ENCODE peak calls at places on chromosomes 1 and 21, in five cellular contexts. A, L, W, O and Q are unnamed samples.

GRCh38 chr1:97849350-97850339 is 71.2 kb downstream of the DPYD start:
- DNase-seq in A (peak; percentile 87), L (peak; percentile 89), W (no peak), O (peak; percentile 71), Q (peak; percentile 39)

GRCh38 chr1:28751315-28752056 is 14.7 kb downstream of the YTHDF2 start:
- DNase-seq in A (peak; percentile 68), L (peak; percentile 79), W (no peak), O (peak; percentile 27), Q (no peak)

GRCh38 chr1:13766906-13767564 is 67.0 kb downstream of the PRDM2 start:
- DNase-seq in A (peak; percentile 18), L (peak; percentile 77), W (no peak), O (peak; percentile 84), Q (no peak)

GRCh38 chr1:95127380-95127779 is 10.2 kb downstream of the TLCD4 start:
- DNase-seq in A (no peak), L (no peak), W (no peak), O (no peak), Q (no peak)

GRCh38 chr1:211591980-211592493 is 13.1 kb upstream of the SLC30A1 start:
- DNase-seq in A (peak; percentile 87), L (peak; percentile 95), W (no peak), O (peak; percentile 73), Q (peak; percentile 55)

GRCh38 chr1:208291923-208292711 is 47.9 kb upstream of the PLXNA2 start:
- DNase-seq in A (peak; percentile 4), L (no peak), W (no peak), O (no peak), Q (no peak)

GRCh38 chr1:48017716-48018115 is 20.5 kb upstream of the TRABD2B start:
- DNase-seq in A (peak; percentile 60), L (peak; percentile 40), W (no peak), O (no peak), Q (no peak)

GRCh38 chr1:109792056-109792831 is 28.5 kb upstream of the EPS8L3 start:
- DNase-seq in A (peak; percentile 98), L (peak; percentile 94), W (peak; percentile 50), O (peak; percentile 62), Q (peak; percentile 50)

GRCh38 chr1:34591751-34592629 is 162.9 kb upstream of the GJB5 start:
- DNase-seq in A (no peak), L (no peak), W (no peak), O (no peak), Q (no peak)

GRCh38 chr21:37207441-37208009 is 59.6 kb downstream of the VPS26C start:
- DNase-seq in A (no peak), L (peak; percentile 40), W (no peak), O (no peak), Q (no peak)

GRCh38 chr21:33860332-33860879 is 55.2 kb downstream of the ATP5PO start:
- DNase-seq in A (no peak), L (no peak), W (no peak), O (no peak), Q (no peak)

GRCh38 chr21:29697555-29698193 is 242.1 kb downstream of the GRIK1 start:
- DNase-seq in A (no peak), L (peak; percentile 50), W (no peak), O (no peak), Q (no peak)

GRCh38 chr1:20884513-20884912 is 97.4 kb upstream of the HP1BP3 start:
- DNase-seq in A (peak; percentile 29), L (no peak), W (no peak), O (no peak), Q (no peak)

GRCh38 chr1:93219443-93219842 is 38.9 kb downstream of the CCDC18 start:
- DNase-seq in A (no peak), L (peak; percentile 71), W (no peak), O (no peak), Q (peak; percentile 22)

GRCh38 chr1:72278461-72278860 is 3.9 kb downstream of the NEGR1 start:
- DNase-seq in A (no peak), L (no peak), W (no peak), O (no peak), Q (peak; percentile 30)

GRCh38 chr1:56197946-56198345 is 381.4 kb downstream of the PLPP3 start:
- DNase-seq in A (no peak), L (no peak), W (no peak), O (no peak), Q (no peak)

GRCh38 chr1:26626994-26627393 is 68.8 kb upstream of the ARID1A start:
- DNase-seq in A (peak; percentile 36), L (peak; percentile 53), W (no peak), O (no peak), Q (no peak)

GRCh38 chr1:51924455-51924854 is 45.9 kb upstream of the NRDC start:
- DNase-seq in A (no peak), L (peak; percentile 70), W (no peak), O (peak; percentile 56), Q (no peak)

GRCh38 chr1:234756066-234756783 is 146.2 kb upstream of the IRF2BP2 start:
- DNase-seq in A (peak; percentile 51), L (peak; percentile 77), W (no peak), O (no peak), Q (no peak)

GRCh38 chr1:110328274-110328673 is 10.9 kb upstream of the RBM15 start:
- DNase-seq in A (peak; percentile 30), L (peak; percentile 36), W (no peak), O (no peak), Q (no peak)

GRCh38 chr1:92768286-92768685 is 16.6 kb downstream of the EVI5 start:
- DNase-seq in A (no peak), L (no peak), W (no peak), O (no peak), Q (no peak)

GRCh38 chr1:177593105-177593504 is 376.8 kb downstream of the SEC16B start:
- DNase-seq in A (no peak), L (no peak), W (no peak), O (no peak), Q (no peak)

GRCh38 chr1:33137800-33138199 is 44.0 kb downstream of the TRIM62 start:
- DNase-seq in A (peak; percentile 68), L (peak; percentile 29), W (no peak), O (no peak), Q (no peak)

GRCh38 chr1:93692451-93692861 is 10.8 kb upstream of the BCAR3 start:
- DNase-seq in A (no peak), L (peak; percentile 31), W (no peak), O (no peak), Q (no peak)

GRCh38 chr1:187854457-187854856 is 1025.7 kb downstream of the PLA2G4A start:
- DNase-seq in A (no peak), L (no peak), W (no peak), O (no peak), Q (no peak)

GRCh38 chr1:63674865-63675815 is 81.9 kb downstream of the PGM1 start:
- DNase-seq in A (peak; percentile 54), L (peak; percentile 77), W (no peak), O (no peak), Q (no peak)

GRCh38 chr1:76764638-76765572 is 102.4 kb upstream of the ST6GALNAC5 start:
- DNase-seq in A (peak; percentile 50), L (peak; percentile 5), W (no peak), O (no peak), Q (no peak)

GRCh38 chr1:224433671-224434446 is 738 bp downstream of the WDR26 start:
- DNase-seq in A (peak; percentile 23), L (peak; percentile 33), W (peak; percentile 19), O (no peak), Q (no peak)

GRCh38 chr1:16449065-16449464 is 8.5 kb downstream of the NECAP2 start:
- DNase-seq in A (no peak), L (no peak), W (no peak), O (no peak), Q (no peak)

GRCh38 chr1:151990856-151991198 is 2.8 kb downstream of the S100A10 start:
- DNase-seq in A (peak; percentile 68), L (peak; percentile 77), W (peak; percentile 61), O (no peak), Q (no peak)

GRCh38 chr1:224212618-224213037 is 29.6 kb downstream of the DEGS1 start:
- DNase-seq in A (no peak), L (peak; percentile 28), W (no peak), O (no peak), Q (no peak)

GRCh38 chr1:212152308-212152693 is 116.8 kb downstream of the DTL start:
- DNase-seq in A (peak; percentile 37), L (no peak), W (no peak), O (no peak), Q (no peak)

GRCh38 chr1:19734056-19734455 is 65.7 kb downstream of the TMCO4 start:
- DNase-seq in A (no peak), L (peak; percentile 41), W (no peak), O (no peak), Q (no peak)

DNA sequence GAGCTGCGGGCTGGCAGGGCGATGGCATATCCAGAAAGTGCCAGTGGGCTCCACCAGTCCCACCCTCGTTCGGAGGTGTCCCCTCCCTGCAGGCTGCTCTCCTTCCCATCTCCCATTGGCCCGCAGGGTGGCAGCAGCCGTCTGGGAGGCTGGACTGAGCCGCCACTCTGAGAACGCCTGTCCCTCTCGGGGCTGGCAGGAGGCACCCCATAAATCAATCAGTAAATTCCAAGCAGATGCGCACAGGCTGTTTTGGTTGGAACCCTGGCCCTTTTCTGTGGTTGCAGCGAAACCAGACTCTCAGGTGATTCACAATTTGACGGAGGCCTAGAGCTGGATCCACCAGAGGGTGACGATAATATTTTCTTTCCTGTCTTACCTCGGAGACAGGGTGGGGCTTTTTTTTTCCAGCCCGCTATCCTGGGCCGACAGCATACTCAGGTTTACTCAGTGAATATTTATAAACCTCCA is 99.7 kb downstream of the GLIS1 start:
- DNase-seq in A (no peak), L (peak; percentile 82), W (no peak), O (no peak), Q (no peak)
- TF ChIP-seq CTCF in A (no peak), L (peak; percentile 16), W (no peak), O (no peak), Q (no peak)

DNA sequence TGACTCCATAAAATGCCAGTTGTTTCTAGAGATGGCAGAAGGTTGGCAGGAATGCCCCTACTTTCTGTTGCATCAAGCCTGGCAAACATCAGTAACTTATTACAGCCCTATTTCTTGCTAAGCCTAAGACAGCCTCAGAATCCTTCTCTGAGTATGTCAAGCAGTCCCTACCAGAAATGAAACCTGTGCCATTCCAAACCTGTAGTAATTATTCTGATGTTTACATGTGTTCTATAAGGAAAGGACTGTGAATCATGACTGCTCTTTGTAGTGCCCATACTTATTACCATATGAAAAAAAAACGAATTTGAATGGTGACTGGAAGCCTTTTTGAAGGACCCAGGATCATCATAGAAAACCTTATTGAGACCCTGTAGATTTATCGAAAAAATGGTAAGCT is 5.4 kb downstream of the CDCA8 start:
- DNase-seq in A (no peak), L (no peak), W (no peak), O (no peak), Q (no peak)
- H3K4me3 ChIP-seq in A (no peak overlapping the region), L (no peak overlapping the region), W (no peak overlapping the region), O (no peak overlapping the region), Q (no peak overlapping the region)

GRCh38 chr1:9691726-9692125 is 40.2 kb downstream of the PIK3CD start:
- DNase-seq in A (no peak), L (peak; percentile 22), W (no peak), O (no peak), Q (no peak)
- TF ChIP-seq CTCF in A (no peak), L (peak; percentile 2), W (no peak), O (peak; percentile 6), Q (peak; percentile 11)

DNA sequence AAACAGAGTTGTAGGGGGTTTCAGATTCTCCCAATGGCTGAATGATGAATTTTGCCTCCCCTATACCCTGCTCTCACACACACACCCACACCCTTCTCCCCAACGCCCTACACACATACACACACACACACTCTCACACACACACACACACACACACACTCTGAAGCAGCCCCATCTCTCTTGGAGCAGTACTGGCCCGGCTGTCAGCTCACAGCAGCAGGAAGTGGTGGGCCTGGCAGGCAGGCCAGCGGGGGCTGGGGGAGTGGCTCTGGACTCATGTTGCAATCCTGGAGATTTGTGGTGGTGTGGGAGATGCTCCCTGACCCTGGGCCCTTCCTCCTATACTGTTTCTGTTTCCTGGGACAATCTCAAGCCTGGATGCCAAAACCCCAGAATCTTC is 2.2 kb downstream of the IKBKE start:
- DNase-seq in A (peak; percentile 94), L (peak; percentile 86), W (no peak), O (no peak), Q (no peak)
- H3K4me3 ChIP-seq in A (no peak overlapping the region), L (peak overlapping the region; percentile 17), W (no peak overlapping the region), O (no peak overlapping the region), Q (no peak overlapping the region)